ENCODE peak calls at places on chromosomes 5 and 9, in seven cellular contexts. One of them, this sample, is unnamed.
A peak's percentile ranks its signal among the peaks of the same experiment; 100 is the strongest.

GRCh38 chr9:31243386-31243785 is 1141.1 kb upstream of the ACO1 start:
- DNase-seq in NCI-H774: no peak
- DNase-seq in naive thymus-derived CD8-positive, alpha-beta T cell: no peak
- DNase-seq in T follicular helper cell: no peak
- DNase-seq in activated T-helper 1 cell treated with Interleukin-2 at 50 U/mL for 16 hours: no peak
- DNase-seq in chondrocyte: no peak
- DNase-seq in iris pigment epithelial cell: no peak
- DNase-seq in this sample: no peak

GRCh38 chr5:159208508-159209437 is 580 bp downstream of the RNF145 start:
- DNase-seq in NCI-H774: no peak
- DNase-seq in naive thymus-derived CD8-positive, alpha-beta T cell: peak; percentile 11
- DNase-seq in T follicular helper cell: peak; percentile 1
- DNase-seq in activated T-helper 1 cell treated with Interleukin-2 at 50 U/mL for 16 hours: no peak
- DNase-seq in chondrocyte: no peak
- DNase-seq in iris pigment epithelial cell: peak; percentile 15
- DNase-seq in this sample: peak; percentile 28

GRCh38 chr5:82467006-82467561 is 188.9 kb upstream of the RPS23 start:
- DNase-seq in NCI-H774: no peak
- DNase-seq in naive thymus-derived CD8-positive, alpha-beta T cell: no peak
- DNase-seq in T follicular helper cell: no peak
- DNase-seq in activated T-helper 1 cell treated with Interleukin-2 at 50 U/mL for 16 hours: no peak
- DNase-seq in chondrocyte: no peak
- DNase-seq in iris pigment epithelial cell: peak; percentile 58
- DNase-seq in this sample: no peak

GRCh38 chr9:75880556-75880955 is 9.9 kb upstream of the PCSK5 start:
- DNase-seq in NCI-H774: no peak
- DNase-seq in naive thymus-derived CD8-positive, alpha-beta T cell: no peak
- DNase-seq in T follicular helper cell: no peak
- DNase-seq in activated T-helper 1 cell treated with Interleukin-2 at 50 U/mL for 16 hours: no peak
- DNase-seq in chondrocyte: no peak
- DNase-seq in iris pigment epithelial cell: peak; percentile 7
- DNase-seq in this sample: no peak

GRCh38 chr5:93359296-93359957 is 221.6 kb downstream of the NR2F1-AS1 start:
- DNase-seq in NCI-H774: no peak
- DNase-seq in naive thymus-derived CD8-positive, alpha-beta T cell: no peak
- DNase-seq in T follicular helper cell: no peak
- DNase-seq in activated T-helper 1 cell treated with Interleukin-2 at 50 U/mL for 16 hours: no peak
- DNase-seq in chondrocyte: no peak
- DNase-seq in iris pigment epithelial cell: peak; percentile 97
- DNase-seq in this sample: peak; percentile 83

GRCh38 chr5:121748690-121749089 is 103.0 kb upstream of the FTMT start:
- DNase-seq in NCI-H774: peak; percentile 22
- DNase-seq in naive thymus-derived CD8-positive, alpha-beta T cell: no peak
- DNase-seq in T follicular helper cell: no peak
- DNase-seq in activated T-helper 1 cell treated with Interleukin-2 at 50 U/mL for 16 hours: no peak
- DNase-seq in chondrocyte: no peak
- DNase-seq in iris pigment epithelial cell: no peak
- DNase-seq in this sample: no peak

GRCh38 chr9:84500218-84500617 is 159.7 kb upstream of the SLC28A3 start:
- DNase-seq in NCI-H774: no peak
- DNase-seq in naive thymus-derived CD8-positive, alpha-beta T cell: no peak
- DNase-seq in T follicular helper cell: no peak
- DNase-seq in activated T-helper 1 cell treated with Interleukin-2 at 50 U/mL for 16 hours: no peak
- DNase-seq in chondrocyte: no peak
- DNase-seq in iris pigment epithelial cell: no peak
- DNase-seq in this sample: no peak

GRCh38 chr9:13427587-13427986 is 148.1 kb upstream of the MPDZ start:
- DNase-seq in NCI-H774: peak; percentile 65
- DNase-seq in naive thymus-derived CD8-positive, alpha-beta T cell: no peak
- DNase-seq in T follicular helper cell: no peak
- DNase-seq in activated T-helper 1 cell treated with Interleukin-2 at 50 U/mL for 16 hours: no peak
- DNase-seq in chondrocyte: no peak
- DNase-seq in iris pigment epithelial cell: peak; percentile 53
- DNase-seq in this sample: no peak